ENCODE peak calls at places on chromosomes 4 and X, in six cellular contexts. One of them, this sample, is unnamed.

GRCh38 chr4:1730532-1731135 is 9.3 kb downstream of the TACC3 start:
- DNase-seq in Peyer's patch: no peak
- DNase-seq in cardiac fibroblast: no peak
- DNase-seq in lower lobe of right lung: no peak
- DNase-seq in AG09309: no peak
- DNase-seq in fibroblast of lung: no peak
- DNase-seq in this sample: no peak

GRCh38 chrX:119145241-119145653 is 17.6 kb upstream of the KIAA1210 start:
- DNase-seq in cardiac fibroblast: peak; percentile 39
- DNase-seq in lower lobe of right lung: no peak
- DNase-seq in fibroblast of lung: peak; percentile 2
- DNase-seq in AG09309: no peak
- DNase-seq in Peyer's patch: no peak
- DNase-seq in this sample: peak; percentile 37

GRCh38 chr4:1855334-1856070 is 454 bp downstream of the LETM1 start:
- DNase-seq in AG09309: no peak
- DNase-seq in Peyer's patch: no peak
- DNase-seq in lower lobe of right lung: peak; percentile 60
- DNase-seq in fibroblast of lung: no peak
- DNase-seq in cardiac fibroblast: peak; percentile 14
- DNase-seq in this sample: no peak

GRCh38 chrX:53239474-53239873 is 14.5 kb upstream of the KDM5C start:
- DNase-seq in lower lobe of right lung: no peak
- DNase-seq in Peyer's patch: no peak
- DNase-seq in cardiac fibroblast: peak; percentile 4
- DNase-seq in AG09309: no peak
- DNase-seq in fibroblast of lung: no peak
- DNase-seq in this sample: peak; percentile 40

GRCh38 chrX:107825698-107826285 is at the start of gene MID2:
- DNase-seq in AG09309: no peak
- DNase-seq in lower lobe of right lung: peak; percentile 76
- DNase-seq in Peyer's patch: peak; percentile 75
- DNase-seq in fibroblast of lung: peak; percentile 30
- DNase-seq in cardiac fibroblast: peak; percentile 51
- DNase-seq in this sample: peak; percentile 47

GRCh38 chr4:1329408-1330371 is 17.3 kb upstream of the UVSSA start:
- DNase-seq in cardiac fibroblast: peak; percentile 19
- DNase-seq in lower lobe of right lung: no peak
- DNase-seq in Peyer's patch: no peak
- DNase-seq in AG09309: no peak
- DNase-seq in fibroblast of lung: peak; percentile 9
- DNase-seq in this sample: peak; percentile 75

GRCh38 chr4:151228196-151229119 is 48.5 kb upstream of the PRSS48 start:
- DNase-seq in lower lobe of right lung: no peak
- DNase-seq in Peyer's patch: no peak
- DNase-seq in cardiac fibroblast: peak; percentile 81
- DNase-seq in fibroblast of lung: peak; percentile 90
- DNase-seq in AG09309: no peak
- DNase-seq in this sample: peak; percentile 75

GRCh38 chrX:23888887-23889501 is 18.7 kb downstream of the APOO start:
- DNase-seq in lower lobe of right lung: no peak
- DNase-seq in Peyer's patch: no peak
- DNase-seq in AG09309: no peak
- DNase-seq in cardiac fibroblast: peak; percentile 52
- DNase-seq in fibroblast of lung: no peak
- DNase-seq in this sample: peak; percentile 41

GRCh38 chr4:141464366-141464765 is 172.0 kb upstream of the IL15 start:
- DNase-seq in Peyer's patch: no peak
- DNase-seq in cardiac fibroblast: no peak
- DNase-seq in AG09309: no peak
- DNase-seq in lower lobe of right lung: no peak
- DNase-seq in fibroblast of lung: no peak
- DNase-seq in this sample: no peak

GRCh38 chr4:72301759-72302158 is 267.3 kb downstream of the ADAMTS3 start:
- DNase-seq in AG09309: no peak
- DNase-seq in fibroblast of lung: no peak
- DNase-seq in Peyer's patch: no peak
- DNase-seq in lower lobe of right lung: no peak
- DNase-seq in cardiac fibroblast: no peak
- DNase-seq in this sample: no peak

GRCh38 chr4:78061939-78062603 is 4.9 kb downstream of the FRAS1 start:
- DNase-seq in cardiac fibroblast: no peak
- DNase-seq in lower lobe of right lung: no peak
- DNase-seq in Peyer's patch: no peak
- DNase-seq in fibroblast of lung: no peak
- DNase-seq in AG09309: no peak
- DNase-seq in this sample: peak; percentile 22

GRCh38 chr4:160299177-160299576 is 1196.3 kb downstream of the RAPGEF2 start:
- DNase-seq in AG09309: no peak
- DNase-seq in cardiac fibroblast: no peak
- DNase-seq in Peyer's patch: no peak
- DNase-seq in lower lobe of right lung: no peak
- DNase-seq in fibroblast of lung: no peak
- DNase-seq in this sample: no peak

GRCh38 chr4:167233523-167234387 is 539 bp downstream of the SPOCK3 start:
- DNase-seq in lower lobe of right lung: no peak
- DNase-seq in Peyer's patch: no peak
- DNase-seq in cardiac fibroblast: peak; percentile 6
- DNase-seq in AG09309: no peak
- DNase-seq in fibroblast of lung: peak; percentile 3
- DNase-seq in this sample: peak; percentile 4

GRCh38 chr4:87574996-87575395 is 33.3 kb upstream of the DSPP start:
- DNase-seq in cardiac fibroblast: no peak
- DNase-seq in lower lobe of right lung: no peak
- DNase-seq in Peyer's patch: no peak
- DNase-seq in fibroblast of lung: no peak
- DNase-seq in AG09309: no peak
- DNase-seq in this sample: peak; percentile 28

GRCh38 chrX:22800360-22800759 is 199.4 kb upstream of the DDX53 start:
- DNase-seq in lower lobe of right lung: no peak
- DNase-seq in Peyer's patch: no peak
- DNase-seq in AG09309: peak; percentile 72
- DNase-seq in fibroblast of lung: peak; percentile 91
- DNase-seq in cardiac fibroblast: peak; percentile 92
- DNase-seq in this sample: peak; percentile 89

GRCh38 chrX:373641-374471 is 12.9 kb downstream of the PPP2R3B start:
- DNase-seq in Peyer's patch: no peak
- DNase-seq in fibroblast of lung: no peak
- DNase-seq in cardiac fibroblast: peak; percentile 31
- DNase-seq in AG09309: no peak
- DNase-seq in lower lobe of right lung: no peak
- DNase-seq in this sample: no peak

GRCh38 chr4:3436798-3437581 is 4.8 kb upstream of the HGFAC start:
- DNase-seq in cardiac fibroblast: peak; percentile 44
- DNase-seq in AG09309: no peak
- DNase-seq in Peyer's patch: peak; percentile 71
- DNase-seq in fibroblast of lung: peak; percentile 39
- DNase-seq in lower lobe of right lung: no peak
- DNase-seq in this sample: peak; percentile 46

GRCh38 chrX:100731441-100732281 is at the start of gene SYTL4:
- DNase-seq in lower lobe of right lung: peak; percentile 46
- DNase-seq in Peyer's patch: peak; percentile 60
- DNase-seq in AG09309: no peak
- DNase-seq in cardiac fibroblast: peak; percentile 9
- DNase-seq in fibroblast of lung: no peak
- DNase-seq in this sample: peak; percentile 9

GRCh38 chr4:153249199-153250154 is 45.2 kb downstream of the TRIM2 start:
- DNase-seq in cardiac fibroblast: peak; percentile 76
- DNase-seq in fibroblast of lung: peak; percentile 64
- DNase-seq in lower lobe of right lung: peak; percentile 83
- DNase-seq in Peyer's patch: peak; percentile 84
- DNase-seq in AG09309: no peak
- DNase-seq in this sample: peak; percentile 53

GRCh38 chr4:153245775-153246174 is 41.5 kb downstream of the TRIM2 start:
- DNase-seq in lower lobe of right lung: no peak
- DNase-seq in cardiac fibroblast: no peak
- DNase-seq in fibroblast of lung: no peak
- DNase-seq in Peyer's patch: no peak
- DNase-seq in AG09309: no peak
- DNase-seq in this sample: no peak

GRCh38 chr4:153246446-153247115 is 42.3 kb downstream of the TRIM2 start:
- DNase-seq in fibroblast of lung: no peak
- DNase-seq in AG09309: no peak
- DNase-seq in lower lobe of right lung: no peak
- DNase-seq in Peyer's patch: no peak
- DNase-seq in cardiac fibroblast: no peak
- DNase-seq in this sample: no peak

GRCh38 chr4:153247116-153247490 is 42.9 kb downstream of the TRIM2 start:
- DNase-seq in cardiac fibroblast: no peak
- DNase-seq in AG09309: no peak
- DNase-seq in fibroblast of lung: no peak
- DNase-seq in lower lobe of right lung: no peak
- DNase-seq in Peyer's patch: no peak
- DNase-seq in this sample: no peak

GRCh38 chr4:153248641-153249198 is 44.5 kb downstream of the TRIM2 start:
- DNase-seq in Peyer's patch: peak; percentile 56
- DNase-seq in fibroblast of lung: no peak
- DNase-seq in cardiac fibroblast: no peak
- DNase-seq in lower lobe of right lung: no peak
- DNase-seq in AG09309: no peak
- DNase-seq in this sample: no peak
- TF ChIP-seq CTCF in Peyer's patch: no peak
- TF ChIP-seq CTCF in fibroblast of lung: no peak
- TF ChIP-seq CTCF in cardiac fibroblast: no peak
- TF ChIP-seq CTCF in lower lobe of right lung: no peak
- TF ChIP-seq CTCF in AG09309: no peak
- TF ChIP-seq CTCF in this sample: no peak

GRCh38 chr4:179750374-179750773 is 2308.1 kb upstream of the AGA start:
- DNase-seq in fibroblast of lung: peak; percentile 75
- DNase-seq in Peyer's patch: no peak
- DNase-seq in AG09309: no peak
- DNase-seq in lower lobe of right lung: no peak
- DNase-seq in cardiac fibroblast: no peak
- DNase-seq in this sample: no peak

GRCh38 chr4:179751669-179752068 is 2309.4 kb upstream of the AGA start:
- DNase-seq in fibroblast of lung: no peak
- DNase-seq in Peyer's patch: no peak
- DNase-seq in cardiac fibroblast: no peak
- DNase-seq in AG09309: no peak
- DNase-seq in lower lobe of right lung: no peak
- DNase-seq in this sample: no peak

DNA sequence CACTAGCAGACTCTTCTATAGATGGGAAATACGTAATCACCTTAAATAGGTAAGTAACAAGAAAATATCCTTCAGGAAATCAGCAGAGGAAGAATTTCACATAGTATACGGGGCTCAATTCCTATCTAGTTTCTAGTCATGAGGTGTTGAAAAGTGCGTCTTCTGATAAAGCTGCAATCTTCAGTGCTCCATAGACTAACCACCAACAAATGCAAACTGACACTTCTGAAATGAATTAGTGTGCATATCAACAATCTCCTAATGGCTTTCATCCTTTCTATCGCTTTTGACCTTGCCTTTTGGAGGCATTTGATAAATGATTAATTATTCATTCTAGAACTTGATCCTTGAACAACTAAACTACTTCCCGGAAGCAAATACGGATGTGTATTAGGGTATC is 2306.6 kb upstream of the AGA start:
- DNase-seq in fibroblast of lung: no peak
- DNase-seq in AG09309: no peak
- DNase-seq in lower lobe of right lung: no peak
- DNase-seq in Peyer's patch: no peak
- DNase-seq in cardiac fibroblast: no peak
- DNase-seq in this sample: no peak
- H3K4me3 ChIP-seq in fibroblast of lung: no peak overlapping the region
- H3K4me3 ChIP-seq in AG09309: no peak overlapping the region
- H3K4me3 ChIP-seq in lower lobe of right lung: no peak overlapping the region
- H3K4me3 ChIP-seq in Peyer's patch: no peak overlapping the region
- H3K4me3 ChIP-seq in cardiac fibroblast: no peak overlapping the region
- H3K4me3 ChIP-seq in this sample: no peak overlapping the region

GRCh38 chr4:106971586-106971985 is 64.5 kb downstream of the DKK2 start:
- DNase-seq in cardiac fibroblast: no peak
- DNase-seq in fibroblast of lung: no peak
- DNase-seq in Peyer's patch: no peak
- DNase-seq in lower lobe of right lung: no peak
- DNase-seq in AG09309: no peak
- DNase-seq in this sample: no peak
- TF ChIP-seq CTCF in cardiac fibroblast: no peak
- TF ChIP-seq CTCF in fibroblast of lung: no peak
- TF ChIP-seq CTCF in Peyer's patch: no peak
- TF ChIP-seq CTCF in lower lobe of right lung: no peak
- TF ChIP-seq CTCF in AG09309: no peak
- TF ChIP-seq CTCF in this sample: no peak

GRCh38 chrX:10011991-10012390 is 44.8 kb downstream of the CLDN34 start:
- DNase-seq in lower lobe of right lung: peak; percentile 52
- DNase-seq in Peyer's patch: no peak
- DNase-seq in fibroblast of lung: no peak
- DNase-seq in cardiac fibroblast: no peak
- DNase-seq in AG09309: no peak
- DNase-seq in this sample: no peak
- H3K4me3 ChIP-seq in lower lobe of right lung: no peak overlapping the region
- H3K4me3 ChIP-seq in Peyer's patch: no peak overlapping the region
- H3K4me3 ChIP-seq in fibroblast of lung: no peak overlapping the region
- H3K4me3 ChIP-seq in cardiac fibroblast: no peak overlapping the region
- H3K4me3 ChIP-seq in AG09309: no peak overlapping the region
- H3K4me3 ChIP-seq in this sample: no peak overlapping the region

GRCh38 chrX:4550018-4550417 is 836.6 kb upstream of the PRKX start:
- DNase-seq in cardiac fibroblast: no peak
- DNase-seq in AG09309: no peak
- DNase-seq in fibroblast of lung: no peak
- DNase-seq in lower lobe of right lung: no peak
- DNase-seq in Peyer's patch: no peak
- DNase-seq in this sample: no peak

DNA sequence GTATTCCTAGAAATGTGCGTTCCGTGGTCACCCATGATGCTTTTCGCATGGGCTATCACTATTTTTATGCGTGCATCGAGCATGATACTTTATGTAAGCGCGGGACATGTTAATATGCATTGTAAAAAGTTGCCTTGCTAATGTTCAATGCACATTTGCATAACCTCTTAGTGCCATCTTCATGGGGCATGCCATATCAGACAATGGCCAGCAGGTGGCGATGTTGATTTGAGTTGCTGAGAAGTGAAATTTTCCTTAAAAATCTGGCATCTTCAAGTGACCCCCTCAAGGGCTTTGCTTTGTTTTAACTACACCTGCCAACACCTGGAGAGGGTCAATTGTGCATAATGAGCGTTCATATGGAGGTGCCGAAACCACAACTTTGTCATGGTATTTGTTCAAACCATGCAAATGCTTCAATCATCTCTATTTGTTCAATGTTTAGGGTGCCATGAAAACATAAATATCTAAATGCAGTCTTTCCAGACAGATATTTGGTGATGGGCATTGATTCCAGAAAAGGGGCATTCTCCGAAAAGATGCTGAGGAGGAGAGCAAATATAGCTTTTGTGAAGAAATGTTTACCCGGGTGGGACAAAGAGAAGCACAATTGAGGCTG is 833.9 kb upstream of the PRKX start:
- DNase-seq in Peyer's patch: no peak
- DNase-seq in AG09309: peak; percentile 13
- DNase-seq in cardiac fibroblast: peak; percentile 54
- DNase-seq in fibroblast of lung: peak; percentile 19
- DNase-seq in lower lobe of right lung: peak; percentile 43
- DNase-seq in this sample: peak; percentile 49
- TF ChIP-seq CTCF in Peyer's patch: peak; percentile 52
- TF ChIP-seq CTCF in AG09309: peak; percentile 83
- TF ChIP-seq CTCF in cardiac fibroblast: peak; percentile 68
- TF ChIP-seq CTCF in fibroblast of lung: peak; percentile 42
- TF ChIP-seq CTCF in lower lobe of right lung: peak; percentile 81
- TF ChIP-seq CTCF in this sample: peak; percentile 85